ENCODE peak calls at places on chromosomes 4 and X, in six cellular contexts. One of them, this sample, is unnamed.

GRCh38 chrX:42714981-42715688 is 62.8 kb downstream of the PPP1R2C start:
- DNase-seq in mucosa of descending colon: peak
- DNase-seq in nephron progenitor cell: peak
- DNase-seq in adrenal gland: peak
- DNase-seq in fibroblast of villous mesenchyme: no peak
- DNase-seq in transverse colon: peak
- DNase-seq in this sample: peak

GRCh38 chr4:56220261-56220660 is 167.0 kb downstream of the AASDH start:
- DNase-seq in mucosa of descending colon: no peak
- DNase-seq in nephron progenitor cell: no peak
- DNase-seq in adrenal gland: no peak
- DNase-seq in fibroblast of villous mesenchyme: peak
- DNase-seq in transverse colon: no peak
- DNase-seq in this sample: no peak

GRCh38 chr4:40755609-40756008 is 5.9 kb downstream of the NSUN7 start:
- DNase-seq in mucosa of descending colon: no peak
- DNase-seq in nephron progenitor cell: no peak
- DNase-seq in adrenal gland: no peak
- DNase-seq in fibroblast of villous mesenchyme: no peak
- DNase-seq in transverse colon: no peak
- DNase-seq in this sample: no peak

GRCh38 chr4:167233523-167234387 is 539 bp downstream of the SPOCK3 start:
- DNase-seq in mucosa of descending colon: no peak
- DNase-seq in nephron progenitor cell: peak
- DNase-seq in adrenal gland: no peak
- DNase-seq in fibroblast of villous mesenchyme: no peak
- DNase-seq in transverse colon: no peak
- DNase-seq in this sample: no peak

GRCh38 chr4:105520819-105521790 is 31.3 kb upstream of the ARHGEF38 start:
- DNase-seq in mucosa of descending colon: no peak
- DNase-seq in nephron progenitor cell: peak
- DNase-seq in adrenal gland: no peak
- DNase-seq in fibroblast of villous mesenchyme: peak
- DNase-seq in transverse colon: peak
- DNase-seq in this sample: no peak

GRCh38 chr4:2286904-2287593 is 25.1 kb upstream of the MXD4 start:
- DNase-seq in mucosa of descending colon: no peak
- DNase-seq in nephron progenitor cell: no peak
- DNase-seq in adrenal gland: no peak
- DNase-seq in fibroblast of villous mesenchyme: peak
- DNase-seq in transverse colon: no peak
- DNase-seq in this sample: no peak

GRCh38 chr4:74365761-74366160 is 816 bp downstream of the EREG start:
- DNase-seq in mucosa of descending colon: peak
- DNase-seq in nephron progenitor cell: peak
- DNase-seq in adrenal gland: no peak
- DNase-seq in fibroblast of villous mesenchyme: peak
- DNase-seq in transverse colon: peak
- DNase-seq in this sample: no peak

GRCh38 chr4:184676093-184676492 is 26.6 kb downstream of the PRIMPOL start:
- DNase-seq in mucosa of descending colon: no peak
- DNase-seq in nephron progenitor cell: no peak
- DNase-seq in adrenal gland: no peak
- DNase-seq in fibroblast of villous mesenchyme: no peak
- DNase-seq in transverse colon: no peak
- DNase-seq in this sample: no peak

GRCh38 chr4:16117164-16117563 is 33.3 kb upstream of the PROM1 start:
- DNase-seq in mucosa of descending colon: no peak
- DNase-seq in nephron progenitor cell: no peak
- DNase-seq in adrenal gland: no peak
- DNase-seq in fibroblast of villous mesenchyme: no peak
- DNase-seq in transverse colon: no peak
- DNase-seq in this sample: no peak

GRCh38 chrX:131271826-131272225 is 17.3 kb downstream of the IGSF1 start:
- DNase-seq in mucosa of descending colon: no peak
- DNase-seq in nephron progenitor cell: no peak
- DNase-seq in adrenal gland: no peak
- DNase-seq in fibroblast of villous mesenchyme: no peak
- DNase-seq in transverse colon: no peak
- DNase-seq in this sample: no peak

GRCh38 chrX:28120076-28120475 is 138.8 kb upstream of the DCAF8L1 start:
- DNase-seq in mucosa of descending colon: no peak
- DNase-seq in nephron progenitor cell: no peak
- DNase-seq in adrenal gland: no peak
- DNase-seq in fibroblast of villous mesenchyme: no peak
- DNase-seq in transverse colon: no peak
- DNase-seq in this sample: no peak

GRCh38 chr4:89254847-89255246 is 52.8 kb downstream of the GPRIN3 start:
- DNase-seq in mucosa of descending colon: no peak
- DNase-seq in nephron progenitor cell: peak
- DNase-seq in adrenal gland: no peak
- DNase-seq in fibroblast of villous mesenchyme: peak
- DNase-seq in transverse colon: peak
- DNase-seq in this sample: no peak

GRCh38 chr4:139557506-139558110 is 1.6 kb upstream of the SETD7 start:
- DNase-seq in mucosa of descending colon: no peak
- DNase-seq in nephron progenitor cell: no peak
- DNase-seq in adrenal gland: no peak
- DNase-seq in fibroblast of villous mesenchyme: no peak
- DNase-seq in transverse colon: no peak
- DNase-seq in this sample: peak

GRCh38 chrX:2841511-2841910 is 12.8 kb downstream of the GYG2 start:
- DNase-seq in mucosa of descending colon: no peak
- DNase-seq in nephron progenitor cell: no peak
- DNase-seq in adrenal gland: no peak
- DNase-seq in fibroblast of villous mesenchyme: no peak
- DNase-seq in transverse colon: no peak
- DNase-seq in this sample: no peak

GRCh38 chr4:10032625-10033024 is 11.3 kb upstream of the SLC2A9 start:
- DNase-seq in mucosa of descending colon: no peak
- DNase-seq in nephron progenitor cell: no peak
- DNase-seq in adrenal gland: peak
- DNase-seq in fibroblast of villous mesenchyme: peak
- DNase-seq in transverse colon: no peak
- DNase-seq in this sample: no peak

GRCh38 chr4:139515531-139515958 is 40.5 kb downstream of the SETD7 start:
- DNase-seq in mucosa of descending colon: no peak
- DNase-seq in nephron progenitor cell: no peak
- DNase-seq in adrenal gland: peak
- DNase-seq in fibroblast of villous mesenchyme: no peak
- DNase-seq in transverse colon: no peak
- DNase-seq in this sample: no peak

GRCh38 chr4:13816472-13816871 is 188.9 kb upstream of the BOD1L1 start:
- DNase-seq in mucosa of descending colon: no peak
- DNase-seq in nephron progenitor cell: no peak
- DNase-seq in adrenal gland: no peak
- DNase-seq in fibroblast of villous mesenchyme: no peak
- DNase-seq in transverse colon: no peak
- DNase-seq in this sample: no peak

GRCh38 chrX:48306175-48306574 is 50.3 kb downstream of the SSX3 start:
- DNase-seq in mucosa of descending colon: no peak
- DNase-seq in nephron progenitor cell: no peak
- DNase-seq in adrenal gland: no peak
- DNase-seq in fibroblast of villous mesenchyme: no peak
- DNase-seq in transverse colon: no peak
- DNase-seq in this sample: no peak

GRCh38 chr4:22440999-22441398 is 74.9 kb downstream of the ADGRA3 start:
- DNase-seq in mucosa of descending colon: no peak
- DNase-seq in nephron progenitor cell: no peak
- DNase-seq in adrenal gland: no peak
- DNase-seq in fibroblast of villous mesenchyme: no peak
- DNase-seq in transverse colon: no peak
- DNase-seq in this sample: no peak

GRCh38 chr4:129233691-129234090 is 137.7 kb downstream of the C4orf33 start:
- DNase-seq in mucosa of descending colon: no peak
- DNase-seq in nephron progenitor cell: no peak
- DNase-seq in adrenal gland: no peak
- DNase-seq in fibroblast of villous mesenchyme: no peak
- DNase-seq in transverse colon: no peak
- DNase-seq in this sample: no peak

GRCh38 chr4:154719087-154719486 is 24.7 kb upstream of the LRAT start:
- DNase-seq in mucosa of descending colon: no peak
- DNase-seq in nephron progenitor cell: no peak
- DNase-seq in adrenal gland: no peak
- DNase-seq in fibroblast of villous mesenchyme: peak
- DNase-seq in transverse colon: no peak
- DNase-seq in this sample: no peak

GRCh38 chrX:70254909-70255308 is 5.1 kb downstream of the P2RY4 start:
- DNase-seq in mucosa of descending colon: no peak
- DNase-seq in nephron progenitor cell: no peak
- DNase-seq in adrenal gland: no peak
- DNase-seq in fibroblast of villous mesenchyme: no peak
- DNase-seq in transverse colon: no peak
- DNase-seq in this sample: no peak

GRCh38 chr4:155660436-155660835 is 6.2 kb upstream of the GUCY1A1 start:
- DNase-seq in mucosa of descending colon: no peak
- DNase-seq in nephron progenitor cell: no peak
- DNase-seq in adrenal gland: no peak
- DNase-seq in fibroblast of villous mesenchyme: no peak
- DNase-seq in transverse colon: no peak
- DNase-seq in this sample: no peak

DNA sequence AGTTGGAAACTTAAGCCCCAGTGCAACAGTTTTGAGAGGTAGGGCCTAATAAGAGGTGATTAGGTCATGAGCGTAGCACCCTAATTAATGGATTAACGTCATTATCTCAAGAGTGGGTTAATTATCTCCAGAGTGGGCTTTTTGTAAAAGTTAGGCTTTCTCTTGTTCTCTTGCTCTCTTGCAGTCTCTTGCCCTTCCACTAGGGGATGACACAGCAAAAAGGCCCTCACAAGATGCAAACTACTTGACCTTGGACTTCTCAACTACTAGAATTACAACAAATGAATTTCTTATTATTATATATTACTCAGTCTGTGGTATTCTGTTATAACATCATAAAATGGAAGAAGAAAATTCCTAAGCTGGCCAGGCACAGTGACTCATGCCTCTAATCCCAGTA is 22.1 kb upstream of the NDST3 start:
- DNase-seq in mucosa of descending colon: no peak
- DNase-seq in nephron progenitor cell: no peak
- DNase-seq in adrenal gland: no peak
- DNase-seq in fibroblast of villous mesenchyme: no peak
- DNase-seq in transverse colon: no peak
- DNase-seq in this sample: no peak
- TF ChIP-seq CTCF in mucosa of descending colon: no peak
- TF ChIP-seq CTCF in nephron progenitor cell: no peak
- TF ChIP-seq CTCF in adrenal gland: no peak
- TF ChIP-seq CTCF in fibroblast of villous mesenchyme: no peak
- TF ChIP-seq CTCF in transverse colon: no peak
- TF ChIP-seq CTCF in this sample: no peak

GRCh38 chr4:156779774-156780173 is 191.8 kb downstream of the PDGFC start:
- DNase-seq in mucosa of descending colon: no peak
- DNase-seq in nephron progenitor cell: no peak
- DNase-seq in adrenal gland: no peak
- DNase-seq in fibroblast of villous mesenchyme: peak
- DNase-seq in transverse colon: no peak
- DNase-seq in this sample: no peak

GRCh38 chr4:156783963-156784362 is 187.6 kb downstream of the PDGFC start:
- DNase-seq in mucosa of descending colon: no peak
- DNase-seq in nephron progenitor cell: no peak
- DNase-seq in adrenal gland: no peak
- DNase-seq in fibroblast of villous mesenchyme: no peak
- DNase-seq in transverse colon: no peak
- DNase-seq in this sample: no peak

GRCh38 chr4:156781852-156782251 is 189.7 kb downstream of the PDGFC start:
- DNase-seq in mucosa of descending colon: no peak
- DNase-seq in nephron progenitor cell: no peak
- DNase-seq in adrenal gland: no peak
- DNase-seq in fibroblast of villous mesenchyme: no peak
- DNase-seq in transverse colon: no peak
- DNase-seq in this sample: no peak

GRCh38 chr4:156784970-156785369 is 186.6 kb downstream of the PDGFC start:
- DNase-seq in mucosa of descending colon: no peak
- DNase-seq in nephron progenitor cell: no peak
- DNase-seq in adrenal gland: no peak
- DNase-seq in fibroblast of villous mesenchyme: no peak
- DNase-seq in transverse colon: no peak
- DNase-seq in this sample: no peak

DNA sequence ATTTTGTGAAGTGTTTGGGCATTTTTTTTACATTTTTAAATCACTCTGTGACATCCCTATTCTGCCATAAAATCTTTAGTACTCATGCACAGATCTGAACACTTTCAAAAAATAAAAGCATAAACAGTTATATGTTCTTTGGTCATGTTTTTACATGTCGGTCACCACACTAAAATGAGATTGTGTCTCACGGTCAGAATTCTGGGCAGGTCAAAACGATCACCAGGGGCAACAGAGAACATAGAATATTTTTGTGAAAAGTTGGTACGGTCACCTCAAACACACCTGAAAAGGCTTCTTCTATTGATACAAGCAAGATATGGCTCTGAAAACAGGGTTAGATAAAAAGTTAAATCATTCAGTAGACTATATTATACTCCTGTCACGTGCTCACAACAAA is 189.1 kb downstream of the PDGFC start:
- DNase-seq in mucosa of descending colon: no peak
- DNase-seq in nephron progenitor cell: no peak
- DNase-seq in adrenal gland: no peak
- DNase-seq in fibroblast of villous mesenchyme: no peak
- DNase-seq in transverse colon: no peak
- DNase-seq in this sample: no peak
- TF ChIP-seq CTCF in mucosa of descending colon: no peak
- TF ChIP-seq CTCF in nephron progenitor cell: no peak
- TF ChIP-seq CTCF in adrenal gland: no peak
- TF ChIP-seq CTCF in fibroblast of villous mesenchyme: no peak
- TF ChIP-seq CTCF in transverse colon: no peak
- TF ChIP-seq CTCF in this sample: no peak

DNA sequence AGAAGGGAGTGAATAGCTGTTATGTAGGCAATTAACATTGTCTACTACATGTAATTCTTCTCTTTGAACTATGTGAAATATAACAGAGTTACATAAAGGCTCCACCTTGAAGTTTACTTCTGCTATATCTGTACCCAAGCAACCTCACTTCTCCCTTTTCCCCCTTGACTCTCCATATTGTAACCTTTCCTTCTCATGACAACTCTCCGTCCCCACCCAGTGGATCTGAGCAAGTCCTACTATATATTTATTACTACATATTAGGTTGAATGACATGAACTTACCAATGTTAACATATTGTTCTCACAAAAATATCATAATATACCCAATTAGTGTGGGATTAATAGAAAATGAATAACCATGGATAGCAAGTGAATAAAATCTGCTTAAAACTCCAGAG is 93.2 kb upstream of the ATP8A1 start:
- DNase-seq in mucosa of descending colon: no peak
- DNase-seq in nephron progenitor cell: no peak
- DNase-seq in adrenal gland: no peak
- DNase-seq in fibroblast of villous mesenchyme: no peak
- DNase-seq in transverse colon: no peak
- DNase-seq in this sample: no peak
- TF ChIP-seq CTCF in mucosa of descending colon: no peak
- TF ChIP-seq CTCF in nephron progenitor cell: no peak
- TF ChIP-seq CTCF in adrenal gland: peak
- TF ChIP-seq CTCF in fibroblast of villous mesenchyme: no peak
- TF ChIP-seq CTCF in transverse colon: no peak
- TF ChIP-seq CTCF in this sample: no peak

DNA sequence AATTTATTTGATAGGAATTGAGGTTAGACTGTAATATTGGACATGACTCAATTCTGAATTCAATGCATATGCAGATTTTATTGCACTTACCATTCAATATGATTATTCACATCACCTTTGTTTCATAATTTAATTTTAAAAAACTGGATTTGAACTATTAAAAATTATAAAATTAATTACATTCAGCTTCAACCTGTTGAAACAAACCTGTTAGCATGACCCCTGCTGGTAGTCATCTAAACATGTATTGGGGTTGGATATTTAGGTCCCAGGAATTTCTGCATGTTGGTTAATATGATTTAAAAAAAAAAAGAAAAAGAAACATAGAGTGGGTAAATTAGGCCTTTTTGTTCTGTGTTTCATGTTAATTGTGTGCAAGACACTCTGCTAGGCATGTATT is 85.9 kb downstream of the ARSJ start:
- DNase-seq in mucosa of descending colon: no peak
- DNase-seq in nephron progenitor cell: no peak
- DNase-seq in adrenal gland: no peak
- DNase-seq in fibroblast of villous mesenchyme: peak
- DNase-seq in transverse colon: no peak
- DNase-seq in this sample: no peak
- TF ChIP-seq CTCF in mucosa of descending colon: no peak
- TF ChIP-seq CTCF in nephron progenitor cell: peak
- TF ChIP-seq CTCF in adrenal gland: no peak
- TF ChIP-seq CTCF in fibroblast of villous mesenchyme: peak
- TF ChIP-seq CTCF in transverse colon: no peak
- TF ChIP-seq CTCF in this sample: no peak

This sample was measured in lung.